ENCODE peak calls at places on chromosomes 2 and 18, in five cellular contexts. One of them, this sample, is unnamed.

GRCh38 chr2:72920317-72921087 is 3.2 kb downstream of the EMX1 start:
- DNase-seq in NCI-H345: no peak
- DNase-seq in neural crest cell: peak
- DNase-seq in activated T-cell treated with anti-CD3 and anti-CD28 coated beads, Interleukin-2, amount 50 U/mL, for 48 hours: peak
- DNase-seq in choroid plexus epithelial cell: peak
- DNase-seq in this sample: no peak

GRCh38 chr2:96541753-96542152 is 5.2 kb downstream of the ARID5A start:
- DNase-seq in NCI-H345: no peak
- DNase-seq in neural crest cell: no peak
- DNase-seq in activated T-cell treated with anti-CD3 and anti-CD28 coated beads, Interleukin-2, amount 50 U/mL, for 48 hours: no peak
- DNase-seq in choroid plexus epithelial cell: no peak
- DNase-seq in this sample: no peak

GRCh38 chr2:178553047-178553446 is 72.8 kb downstream of the PLEKHA3 start:
- DNase-seq in NCI-H345: no peak
- DNase-seq in neural crest cell: no peak
- DNase-seq in activated T-cell treated with anti-CD3 and anti-CD28 coated beads, Interleukin-2, amount 50 U/mL, for 48 hours: no peak
- DNase-seq in choroid plexus epithelial cell: peak
- DNase-seq in this sample: peak

GRCh38 chr2:17878222-17879136 is at the start of gene KCNS3:
- DNase-seq in NCI-H345: peak
- DNase-seq in neural crest cell: peak
- DNase-seq in activated T-cell treated with anti-CD3 and anti-CD28 coated beads, Interleukin-2, amount 50 U/mL, for 48 hours: peak
- DNase-seq in choroid plexus epithelial cell: peak
- DNase-seq in this sample: peak

GRCh38 chr18:47519277-47519676 is 267.8 kb upstream of the SKOR2 start:
- DNase-seq in NCI-H345: no peak
- DNase-seq in neural crest cell: no peak
- DNase-seq in activated T-cell treated with anti-CD3 and anti-CD28 coated beads, Interleukin-2, amount 50 U/mL, for 48 hours: no peak
- DNase-seq in choroid plexus epithelial cell: no peak
- DNase-seq in this sample: no peak

GRCh38 chr2:120434909-120435308 is 89.0 kb downstream of the INHBB start:
- DNase-seq in NCI-H345: no peak
- DNase-seq in neural crest cell: no peak
- DNase-seq in activated T-cell treated with anti-CD3 and anti-CD28 coated beads, Interleukin-2, amount 50 U/mL, for 48 hours: peak
- DNase-seq in choroid plexus epithelial cell: no peak
- DNase-seq in this sample: no peak

GRCh38 chr2:204795156-204795555 is 249.9 kb downstream of the PARD3B start:
- DNase-seq in NCI-H345: no peak
- DNase-seq in neural crest cell: no peak
- DNase-seq in activated T-cell treated with anti-CD3 and anti-CD28 coated beads, Interleukin-2, amount 50 U/mL, for 48 hours: no peak
- DNase-seq in choroid plexus epithelial cell: peak
- DNase-seq in this sample: peak

GRCh38 chr2:33042819-33043218 is 96.1 kb downstream of the LTBP1 start:
- DNase-seq in NCI-H345: no peak
- DNase-seq in neural crest cell: no peak
- DNase-seq in activated T-cell treated with anti-CD3 and anti-CD28 coated beads, Interleukin-2, amount 50 U/mL, for 48 hours: no peak
- DNase-seq in choroid plexus epithelial cell: no peak
- DNase-seq in this sample: no peak

GRCh38 chr2:3129867-3130266 is 247.8 kb downstream of the EIPR1 start:
- DNase-seq in NCI-H345: no peak
- DNase-seq in neural crest cell: no peak
- DNase-seq in activated T-cell treated with anti-CD3 and anti-CD28 coated beads, Interleukin-2, amount 50 U/mL, for 48 hours: no peak
- DNase-seq in choroid plexus epithelial cell: no peak
- DNase-seq in this sample: no peak

GRCh38 chr2:120750488-120751210 is 15.0 kb downstream of the GLI2 start:
- DNase-seq in NCI-H345: no peak
- DNase-seq in neural crest cell: no peak
- DNase-seq in activated T-cell treated with anti-CD3 and anti-CD28 coated beads, Interleukin-2, amount 50 U/mL, for 48 hours: no peak
- DNase-seq in choroid plexus epithelial cell: no peak
- DNase-seq in this sample: no peak

GRCh38 chr2:64658269-64658668 is 4.6 kb upstream of the SERTAD2 start:
- DNase-seq in NCI-H345: no peak
- DNase-seq in neural crest cell: no peak
- DNase-seq in activated T-cell treated with anti-CD3 and anti-CD28 coated beads, Interleukin-2, amount 50 U/mL, for 48 hours: no peak
- DNase-seq in choroid plexus epithelial cell: no peak
- DNase-seq in this sample: no peak

GRCh38 chr2:7725132-7725849 is 808.1 kb downstream of the RNF144A start:
- DNase-seq in NCI-H345: no peak
- DNase-seq in neural crest cell: no peak
- DNase-seq in activated T-cell treated with anti-CD3 and anti-CD28 coated beads, Interleukin-2, amount 50 U/mL, for 48 hours: no peak
- DNase-seq in choroid plexus epithelial cell: peak
- DNase-seq in this sample: peak

GRCh38 chr18:76447268-76447890 is 47.7 kb downstream of the ZNF516 start:
- DNase-seq in NCI-H345: no peak
- DNase-seq in neural crest cell: no peak
- DNase-seq in activated T-cell treated with anti-CD3 and anti-CD28 coated beads, Interleukin-2, amount 50 U/mL, for 48 hours: no peak
- DNase-seq in choroid plexus epithelial cell: no peak
- DNase-seq in this sample: no peak

GRCh38 chr18:33755918-33756590 is 178.0 kb downstream of the ASXL3 start:
- DNase-seq in NCI-H345: peak
- DNase-seq in neural crest cell: no peak
- DNase-seq in activated T-cell treated with anti-CD3 and anti-CD28 coated beads, Interleukin-2, amount 50 U/mL, for 48 hours: no peak
- DNase-seq in choroid plexus epithelial cell: peak
- DNase-seq in this sample: peak

GRCh38 chr2:190695739-190696138 is 46.9 kb downstream of the NAB1 start:
- DNase-seq in NCI-H345: no peak
- DNase-seq in neural crest cell: no peak
- DNase-seq in activated T-cell treated with anti-CD3 and anti-CD28 coated beads, Interleukin-2, amount 50 U/mL, for 48 hours: peak
- DNase-seq in choroid plexus epithelial cell: no peak
- DNase-seq in this sample: no peak

GRCh38 chr18:58590231-58590630 is 38.7 kb downstream of the ALPK2 start:
- DNase-seq in NCI-H345: no peak
- DNase-seq in neural crest cell: no peak
- DNase-seq in activated T-cell treated with anti-CD3 and anti-CD28 coated beads, Interleukin-2, amount 50 U/mL, for 48 hours: no peak
- DNase-seq in choroid plexus epithelial cell: peak
- DNase-seq in this sample: no peak

GRCh38 chr18:67359868-67360838 is 156.4 kb downstream of the DSEL start:
- DNase-seq in NCI-H345: no peak
- DNase-seq in neural crest cell: no peak
- DNase-seq in activated T-cell treated with anti-CD3 and anti-CD28 coated beads, Interleukin-2, amount 50 U/mL, for 48 hours: peak
- DNase-seq in choroid plexus epithelial cell: peak
- DNase-seq in this sample: peak

GRCh38 chr2:241130316-241130715 is 19.0 kb downstream of the PASK start:
- DNase-seq in NCI-H345: no peak
- DNase-seq in neural crest cell: no peak
- DNase-seq in activated T-cell treated with anti-CD3 and anti-CD28 coated beads, Interleukin-2, amount 50 U/mL, for 48 hours: no peak
- DNase-seq in choroid plexus epithelial cell: no peak
- DNase-seq in this sample: no peak

GRCh38 chr2:60306231-60306861 is 247.1 kb downstream of the BCL11A start:
- DNase-seq in NCI-H345: no peak
- DNase-seq in neural crest cell: no peak
- DNase-seq in activated T-cell treated with anti-CD3 and anti-CD28 coated beads, Interleukin-2, amount 50 U/mL, for 48 hours: no peak
- DNase-seq in choroid plexus epithelial cell: peak
- DNase-seq in this sample: no peak

GRCh38 chr2:28436525-28437051 is 43.9 kb downstream of the FOSL2 start:
- DNase-seq in NCI-H345: no peak
- DNase-seq in neural crest cell: no peak
- DNase-seq in activated T-cell treated with anti-CD3 and anti-CD28 coated beads, Interleukin-2, amount 50 U/mL, for 48 hours: no peak
- DNase-seq in choroid plexus epithelial cell: no peak
- DNase-seq in this sample: no peak

GRCh38 chr2:14634885-14635871 is 2.7 kb downstream of the LRATD1 start:
- DNase-seq in NCI-H345: peak
- DNase-seq in neural crest cell: peak
- DNase-seq in activated T-cell treated with anti-CD3 and anti-CD28 coated beads, Interleukin-2, amount 50 U/mL, for 48 hours: no peak
- DNase-seq in choroid plexus epithelial cell: peak
- DNase-seq in this sample: peak

GRCh38 chr18:65527879-65528633 is 222.8 kb upstream of the CDH7 start:
- DNase-seq in NCI-H345: peak
- DNase-seq in neural crest cell: no peak
- DNase-seq in activated T-cell treated with anti-CD3 and anti-CD28 coated beads, Interleukin-2, amount 50 U/mL, for 48 hours: no peak
- DNase-seq in choroid plexus epithelial cell: no peak
- DNase-seq in this sample: peak

GRCh38 chr2:198231562-198231961 is 427.2 kb downstream of the PLCL1 start:
- DNase-seq in NCI-H345: no peak
- DNase-seq in neural crest cell: no peak
- DNase-seq in activated T-cell treated with anti-CD3 and anti-CD28 coated beads, Interleukin-2, amount 50 U/mL, for 48 hours: no peak
- DNase-seq in choroid plexus epithelial cell: no peak
- DNase-seq in this sample: no peak

GRCh38 chr18:8264861-8265411 is 344.3 kb upstream of the RAB12 start:
- DNase-seq in NCI-H345: no peak
- DNase-seq in neural crest cell: no peak
- DNase-seq in activated T-cell treated with anti-CD3 and anti-CD28 coated beads, Interleukin-2, amount 50 U/mL, for 48 hours: no peak
- DNase-seq in choroid plexus epithelial cell: peak
- DNase-seq in this sample: no peak

GRCh38 chr2:223602972-223603371 is 811 bp upstream of the SCG2 start:
- DNase-seq in NCI-H345: no peak
- DNase-seq in neural crest cell: no peak
- DNase-seq in activated T-cell treated with anti-CD3 and anti-CD28 coated beads, Interleukin-2, amount 50 U/mL, for 48 hours: no peak
- DNase-seq in choroid plexus epithelial cell: peak
- DNase-seq in this sample: no peak

GRCh38 chr2:239834143-239834542 is 191.0 kb downstream of the NDUFA10 start:
- DNase-seq in NCI-H345: no peak
- DNase-seq in neural crest cell: no peak
- DNase-seq in activated T-cell treated with anti-CD3 and anti-CD28 coated beads, Interleukin-2, amount 50 U/mL, for 48 hours: no peak
- DNase-seq in choroid plexus epithelial cell: no peak
- DNase-seq in this sample: no peak

GRCh38 chr2:48269126-48269822 is 260.7 kb upstream of the STON1 start:
- DNase-seq in NCI-H345: no peak
- DNase-seq in neural crest cell: no peak
- DNase-seq in activated T-cell treated with anti-CD3 and anti-CD28 coated beads, Interleukin-2, amount 50 U/mL, for 48 hours: no peak
- DNase-seq in choroid plexus epithelial cell: no peak
- DNase-seq in this sample: no peak

GRCh38 chr18:13726972-13727331 is 479 bp downstream of the RNMT start:
- DNase-seq in NCI-H345: peak
- DNase-seq in neural crest cell: peak
- DNase-seq in activated T-cell treated with anti-CD3 and anti-CD28 coated beads, Interleukin-2, amount 50 U/mL, for 48 hours: no peak
- DNase-seq in choroid plexus epithelial cell: peak
- DNase-seq in this sample: peak

GRCh38 chr2:171522804-171523338 is 597 bp downstream of the CYBRD1 start:
- DNase-seq in NCI-H345: no peak
- DNase-seq in neural crest cell: peak
- DNase-seq in activated T-cell treated with anti-CD3 and anti-CD28 coated beads, Interleukin-2, amount 50 U/mL, for 48 hours: no peak
- DNase-seq in choroid plexus epithelial cell: peak
- DNase-seq in this sample: no peak

GRCh38 chr2:137172162-137172561 is 406.8 kb downstream of the THSD7B start:
- DNase-seq in NCI-H345: no peak
- DNase-seq in neural crest cell: no peak
- DNase-seq in activated T-cell treated with anti-CD3 and anti-CD28 coated beads, Interleukin-2, amount 50 U/mL, for 48 hours: no peak
- DNase-seq in choroid plexus epithelial cell: peak
- DNase-seq in this sample: no peak